ENCODE peak calls at places on chromosomes 1 and 21, in ten cellular contexts. N is heart left ventricle, G is GM23338, W is endothelial cell, M is pancreas, R is GM13977, I is H1, J is epithelial cell of proximal tubule, F is PC-3, H is psoas muscle. C is an unnamed sample.

GRCh38 chr21:42059721-42060120 is 11.4 kb upstream of the UMODL1 start:
- DNase-seq in N (no peak), G (no peak), W (no peak), M (no peak), R (no peak), I (no peak), J (no peak), F (no peak), H (no peak), C (no peak)

GRCh38 chr1:179142889-179143299 is 61.0 kb downstream of the TOR3A start:
- DNase-seq in N (no peak), G (no peak), W (peak; percentile 29), M (no peak), R (no peak), I (no peak), J (peak; percentile 97), F (peak; percentile 92), H (no peak), C (no peak)

GRCh38 chr1:18118078-18118477 is 10.5 kb downstream of the IGSF21 start:
- DNase-seq in N (peak; percentile 23), G (no peak), W (no peak), M (no peak), R (no peak), I (no peak), J (no peak), F (no peak), H (no peak), C (no peak)

GRCh38 chr1:119370748-119371147 is 2.2 kb downstream of the HAO2 start:
- DNase-seq in N (no peak), G (no peak), W (no peak), M (no peak), R (no peak), I (no peak), J (no peak), F (no peak), H (no peak), C (no peak)

GRCh38 chr1:174080819-174081218 is 58.7 kb upstream of the RC3H1 start:
- DNase-seq in N (no peak), G (no peak), W (no peak), M (no peak), R (no peak), I (no peak), J (no peak), F (no peak), H (no peak), C (no peak)

GRCh38 chr1:69985901-69986439 is 219.4 kb downstream of the LRRC40 start:
- DNase-seq in N (no peak), G (no peak), W (no peak), M (no peak), R (no peak), I (no peak), J (no peak), F (no peak), H (no peak), C (no peak)

GRCh38 chr1:6163973-6164617 is 16.0 kb downstream of the CHD5 start:
- DNase-seq in N (no peak), G (no peak), W (no peak), M (no peak), R (no peak), I (no peak), J (no peak), F (no peak), H (no peak), C (no peak)

GRCh38 chr1:228668553-228669400 is 66.5 kb upstream of the RHOU start:
- DNase-seq in N (no peak), G (no peak), W (no peak), M (no peak), R (no peak), I (no peak), J (no peak), F (no peak), H (peak; percentile 27), C (no peak)

GRCh38 chr1:147287133-147287865 is 44.8 kb downstream of the CHD1L start:
- DNase-seq in N (no peak), G (no peak), W (no peak), M (no peak), R (no peak), I (no peak), J (no peak), F (peak; percentile 37), H (no peak), C (no peak)

GRCh38 chr1:15660151-15660550 is 24.0 kb upstream of the PLEKHM2 start:
- DNase-seq in N (no peak), G (no peak), W (no peak), M (no peak), R (no peak), I (no peak), J (no peak), F (no peak), H (no peak), C (no peak)

GRCh38 chr21:33402011-33402979 is 918 bp upstream of the IFNGR2 start:
- DNase-seq in N (peak; percentile 73), G (peak; percentile 77), W (peak; percentile 20), M (peak; percentile 61), R (peak; percentile 62), I (peak; percentile 64), J (no peak), F (no peak), H (peak; percentile 73), C (peak; percentile 25)

GRCh38 chr1:96843196-96843595 is 121.6 kb downstream of the PTBP2 start:
- DNase-seq in N (no peak), G (no peak), W (no peak), M (no peak), R (no peak), I (no peak), J (peak; percentile 20), F (no peak), H (no peak), C (no peak)

GRCh38 chr21:45934071-45934470 is 47.5 kb upstream of the COL6A1 start:
- DNase-seq in N (no peak), G (no peak), W (no peak), M (no peak), R (no peak), I (no peak), J (no peak), F (no peak), H (no peak), C (no peak)

GRCh38 chr1:63885899-63886298 is 112.1 kb downstream of the ROR1 start:
- DNase-seq in N (no peak), G (no peak), W (no peak), M (no peak), R (no peak), I (no peak), J (no peak), F (no peak), H (no peak), C (no peak)

GRCh38 chr1:238789916-238790667 is 596.3 kb upstream of the CHRM3 start:
- DNase-seq in N (no peak), G (peak; percentile 51), W (no peak), M (no peak), R (no peak), I (no peak), J (no peak), F (no peak), H (no peak), C (no peak)
- TF ChIP-seq CTCF in N (no peak), G (peak; percentile 42), W (no peak), M (no peak), R (no peak), I (peak; percentile 51), J (no peak), F (no peak), H (no peak), C (no peak)

GRCh38 chr1:77796695-77797405 is 17.4 kb downstream of the MIGA1 start:
- DNase-seq in N (no peak), G (no peak), W (peak; percentile 36), M (no peak), R (no peak), I (no peak), J (no peak), F (no peak), H (no peak), C (no peak)
- TF ChIP-seq CTCF in N (no peak), G (peak; percentile 23), W (no peak), M (no peak), R (no peak), I (peak; percentile 13), J (peak; percentile 10), F (peak; percentile 21), H (no peak), C (no peak)

GRCh38 chr1:23798662-23799142 is 1.9 kb downstream of the GALE start:
- DNase-seq in N (no peak), G (peak; percentile 67), W (peak; percentile 31), M (peak; percentile 68), R (peak; percentile 28), I (no peak), J (no peak), F (no peak), H (no peak), C (no peak)
- TF ChIP-seq CTCF in N (no peak), G (peak; percentile 34), W (no peak), M (no peak), R (peak; percentile 19), I (no peak), J (peak; percentile 4), F (no peak), H (no peak), C (no peak)

GRCh38 chr1:218299416-218299815 is 14.3 kb downstream of the RRP15 start:
- DNase-seq in N (no peak), G (peak; percentile 46), W (no peak), M (no peak), R (no peak), I (no peak), J (no peak), F (peak; percentile 80), H (no peak), C (no peak)
- TF ChIP-seq CTCF in N (peak; percentile 51), G (peak; percentile 55), W (no peak), M (no peak), R (peak; percentile 29), I (no peak), J (peak; percentile 65), F (peak; percentile 92), H (peak; percentile 44), C (peak; percentile 28)

GRCh38 chr1:158521666-158522058 is 32.5 kb downstream of the OR6Y1 start:
- DNase-seq in N (no peak), G (no peak), W (no peak), M (no peak), R (no peak), I (no peak), J (no peak), F (no peak), H (no peak), C (no peak)

DNA sequence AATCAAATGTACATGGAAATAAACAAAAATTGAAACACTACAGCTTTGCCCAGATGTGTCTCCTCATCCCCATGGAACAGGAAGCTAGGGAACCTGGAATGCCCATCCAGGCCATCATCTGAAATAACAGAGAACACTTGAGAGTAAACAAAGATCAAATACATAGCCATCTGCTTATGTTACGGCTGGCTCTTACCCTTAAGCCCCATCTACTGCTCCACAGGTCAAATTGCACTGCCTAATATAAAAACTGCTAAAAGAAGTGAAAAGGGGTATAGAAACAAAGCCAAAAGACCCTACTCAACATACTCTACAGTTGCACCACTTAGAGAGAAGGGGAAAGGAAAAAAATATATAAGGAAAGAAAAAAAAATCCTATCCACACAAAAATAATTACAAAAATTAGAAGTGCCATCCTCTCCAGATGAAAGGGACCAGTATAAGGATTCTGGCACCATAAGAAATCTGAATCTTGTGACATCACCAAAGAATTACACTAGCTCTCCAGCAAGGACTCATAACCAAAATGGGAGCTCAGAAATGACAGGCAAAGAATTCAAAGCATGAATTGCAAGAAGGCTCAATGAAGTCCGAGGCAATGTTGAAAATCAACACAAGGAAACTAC is 26.9 kb downstream of the OR6Y1 start:
- DNase-seq in N (no peak), G (peak; percentile 75), W (peak; percentile 31), M (no peak), R (no peak), I (no peak), J (peak; percentile 10), F (peak; percentile 36), H (no peak), C (no peak)
- TF ChIP-seq CTCF in N (peak; percentile 41), G (peak; percentile 83), W (peak; percentile 62), M (peak; percentile 26), R (peak; percentile 32), I (no peak), J (peak; percentile 77), F (peak; percentile 58), H (peak; percentile 6), C (no peak)